ENCODE peak calls at places on chromosomes 11 and 22, in six cellular contexts. F is naive thymus-derived CD8-positive, alpha-beta T cell; W is small intestine; U is thoracic aorta; O is K562; G is CD8-positive, alpha-beta T cell. E is an unnamed sample.

GRCh38 chr11:66188580-66188979 is 79.9 kb upstream of the RAB1B start:
- DNase-seq in F (no peak), W (no peak), U (no peak), O (no peak), G (no peak), E (no peak)

GRCh38 chr11:67013511-67014045 is 9.4 kb upstream of the SYT12 start:
- DNase-seq in F (no peak), W (no peak), U (no peak), O (no peak), G (no peak), E (no peak)

GRCh38 chr11:35045219-35045819 is 93.7 kb upstream of the CD44 start:
- DNase-seq in F (peak), W (peak), U (no peak), O (no peak), G (peak), E (peak)

GRCh38 chr11:103842191-103842590 is 194.2 kb upstream of the DDI1 start:
- DNase-seq in F (no peak), W (no peak), U (no peak), O (no peak), G (no peak), E (no peak)

GRCh38 chr22:17431179-17431578 is 61.9 kb downstream of the CECR2 start:
- DNase-seq in F (no peak), W (no peak), U (no peak), O (no peak), G (no peak), E (no peak)

GRCh38 chr11:76588455-76589325 is 81.9 kb downstream of the LRRC32 start:
- DNase-seq in F (no peak), W (no peak), U (no peak), O (no peak), G (no peak), E (no peak)

GRCh38 chr22:35587447-35587870 is 29.7 kb downstream of the MB start:
- DNase-seq in F (no peak), W (no peak), U (no peak), O (no peak), G (no peak), E (no peak)

GRCh38 chr22:44667829-44668189 is 34.2 kb upstream of the PRR5 start:
- DNase-seq in F (peak), W (peak), U (no peak), O (no peak), G (peak), E (peak)

GRCh38 chr11:111960916-111961315 is 23.8 kb downstream of the DIXDC1 start:
- DNase-seq in F (no peak), W (peak), U (no peak), O (no peak), G (no peak), E (no peak)

GRCh38 chr22:37028692-37029674 is 9.4 kb downstream of the MPST start:
- DNase-seq in F (no peak), W (no peak), U (no peak), O (no peak), G (no peak), E (no peak)

E was measured in T-cell.